ENCODE peak calls at places on chromosomes 1 and 21, in five cellular contexts. One of them, this sample, is unnamed.

GRCh38 chr1:21524686-21525339 is 15.6 kb downstream of the ALPL start:
- DNase-seq in stimulated activated CD8-positive, alpha-beta memory T cell treated with anti-CD3 and anti-CD28 coated beads, Interleukin-4, amount 100 ng/mL, for 24 hours: no peak
- DNase-seq in ecto neural progenitor cell: no peak
- DNase-seq in amygdala: peak; percentile 65
- DNase-seq in activated naive CD4-positive, alpha-beta T cell treated with Interleukin-2 at 50 U/mL for 16 hours: no peak
- DNase-seq in this sample: no peak

GRCh38 chr1:184419734-184420161 is 32.9 kb downstream of the C1orf21 start:
- DNase-seq in stimulated activated CD8-positive, alpha-beta memory T cell treated with anti-CD3 and anti-CD28 coated beads, Interleukin-4, amount 100 ng/mL, for 24 hours: no peak
- DNase-seq in activated naive CD4-positive, alpha-beta T cell treated with Interleukin-2 at 50 U/mL for 16 hours: no peak
- DNase-seq in amygdala: no peak
- DNase-seq in ecto neural progenitor cell: no peak
- DNase-seq in this sample: no peak

GRCh38 chr21:45887121-45887611 is 94.4 kb upstream of the COL6A1 start:
- DNase-seq in ecto neural progenitor cell: no peak
- DNase-seq in amygdala: peak; percentile 70
- DNase-seq in activated naive CD4-positive, alpha-beta T cell treated with Interleukin-2 at 50 U/mL for 16 hours: no peak
- DNase-seq in stimulated activated CD8-positive, alpha-beta memory T cell treated with anti-CD3 and anti-CD28 coated beads, Interleukin-4, amount 100 ng/mL, for 24 hours: no peak
- DNase-seq in this sample: no peak

GRCh38 chr1:54335396-54336056 is 70.7 kb downstream of the SSBP3 start:
- DNase-seq in stimulated activated CD8-positive, alpha-beta memory T cell treated with anti-CD3 and anti-CD28 coated beads, Interleukin-4, amount 100 ng/mL, for 24 hours: no peak
- DNase-seq in ecto neural progenitor cell: peak; percentile 44
- DNase-seq in amygdala: no peak
- DNase-seq in activated naive CD4-positive, alpha-beta T cell treated with Interleukin-2 at 50 U/mL for 16 hours: no peak
- DNase-seq in this sample: no peak

GRCh38 chr21:31862078-31862477 is 10.7 kb upstream of the HUNK start:
- DNase-seq in stimulated activated CD8-positive, alpha-beta memory T cell treated with anti-CD3 and anti-CD28 coated beads, Interleukin-4, amount 100 ng/mL, for 24 hours: no peak
- DNase-seq in activated naive CD4-positive, alpha-beta T cell treated with Interleukin-2 at 50 U/mL for 16 hours: no peak
- DNase-seq in ecto neural progenitor cell: no peak
- DNase-seq in amygdala: no peak
- DNase-seq in this sample: no peak

GRCh38 chr1:47192458-47193384 is 2.9 kb upstream of the PDZK1IP1 start:
- DNase-seq in amygdala: peak; percentile 40
- DNase-seq in activated naive CD4-positive, alpha-beta T cell treated with Interleukin-2 at 50 U/mL for 16 hours: peak; percentile 70
- DNase-seq in stimulated activated CD8-positive, alpha-beta memory T cell treated with anti-CD3 and anti-CD28 coated beads, Interleukin-4, amount 100 ng/mL, for 24 hours: peak; percentile 39
- DNase-seq in ecto neural progenitor cell: peak; percentile 87
- DNase-seq in this sample: peak; percentile 21

GRCh38 chr1:99171126-99171813 is 93.0 kb upstream of the PLPPR4 start:
- DNase-seq in activated naive CD4-positive, alpha-beta T cell treated with Interleukin-2 at 50 U/mL for 16 hours: no peak
- DNase-seq in ecto neural progenitor cell: no peak
- DNase-seq in amygdala: no peak
- DNase-seq in stimulated activated CD8-positive, alpha-beta memory T cell treated with anti-CD3 and anti-CD28 coated beads, Interleukin-4, amount 100 ng/mL, for 24 hours: no peak
- DNase-seq in this sample: no peak

GRCh38 chr21:26199471-26199870 is 28.9 kb upstream of the APP start:
- DNase-seq in amygdala: no peak
- DNase-seq in ecto neural progenitor cell: no peak
- DNase-seq in activated naive CD4-positive, alpha-beta T cell treated with Interleukin-2 at 50 U/mL for 16 hours: no peak
- DNase-seq in stimulated activated CD8-positive, alpha-beta memory T cell treated with anti-CD3 and anti-CD28 coated beads, Interleukin-4, amount 100 ng/mL, for 24 hours: no peak
- DNase-seq in this sample: no peak

GRCh38 chr1:203706444-203706843 is 58.5 kb upstream of the LAX1 start:
- DNase-seq in stimulated activated CD8-positive, alpha-beta memory T cell treated with anti-CD3 and anti-CD28 coated beads, Interleukin-4, amount 100 ng/mL, for 24 hours: no peak
- DNase-seq in ecto neural progenitor cell: no peak
- DNase-seq in amygdala: no peak
- DNase-seq in activated naive CD4-positive, alpha-beta T cell treated with Interleukin-2 at 50 U/mL for 16 hours: no peak
- DNase-seq in this sample: no peak

GRCh38 chr1:40404670-40405462 is 31.3 kb downstream of the SMAP2 start:
- DNase-seq in ecto neural progenitor cell: no peak
- DNase-seq in amygdala: no peak
- DNase-seq in activated naive CD4-positive, alpha-beta T cell treated with Interleukin-2 at 50 U/mL for 16 hours: no peak
- DNase-seq in stimulated activated CD8-positive, alpha-beta memory T cell treated with anti-CD3 and anti-CD28 coated beads, Interleukin-4, amount 100 ng/mL, for 24 hours: no peak
- DNase-seq in this sample: no peak

This sample was measured in NK-92 treated with Interleukin-12 subunit alpha and Interleukin-12 subunit beta, amount 100 ng/mL, for 24 hours.